ENCODE peak calls at places on chromosomes 16 and 17, in seven cellular contexts. G is epithelial cell of esophagus, N is left ventricle myocardium inferior, E is DND-41, F is neural progenitor cell, T is colonic mucosa, U is GM20000. B is an unnamed sample.

GRCh38 chr16:84829168-84829965 is 9.6 kb downstream of the CRISPLD2 start:
- DNase-seq in G (no peak), N (no peak), E (no peak), U (no peak), T (peak; percentile 46), F (peak; percentile 42), B (no peak)

GRCh38 chr17:51270675-51271074 is 10.3 kb downstream of the UTP18 start:
- DNase-seq in G (no peak), T (no peak), N (no peak), F (no peak), U (no peak), E (no peak), B (no peak)

GRCh38 chr17:27824176-27824575 is 23.8 kb upstream of the NOS2 start:
- DNase-seq in T (no peak), U (no peak), G (no peak), E (no peak), F (no peak), N (no peak), B (no peak)

GRCh38 chr17:38750312-38751121 is 2.0 kb upstream of the PSMB3 start:
- DNase-seq in N (no peak), F (peak; percentile 75), U (no peak), E (no peak), T (peak; percentile 63), G (peak; percentile 60), B (peak; percentile 34)

GRCh38 chr17:31750578-31750977 is 108.5 kb downstream of the COPRS start:
- DNase-seq in T (no peak), E (no peak), U (no peak), F (no peak), G (no peak), N (no peak), B (no peak)

GRCh38 chr17:41835214-41835799 is 725 bp downstream of the NT5C3B start:
- DNase-seq in F (peak; percentile 25), N (no peak), G (peak; percentile 5), T (no peak), U (peak; percentile 72), E (no peak), B (no peak)

GRCh38 chr17:33137411-33137810 is 145.8 kb downstream of the SPACA3 start:
- DNase-seq in E (no peak), N (no peak), G (no peak), T (no peak), U (no peak), F (no peak), B (no peak)

GRCh38 chr17:35167666-35168065 is 20.0 kb downstream of the UNC45B start:
- DNase-seq in F (no peak), E (no peak), G (peak; percentile 80), T (no peak), U (no peak), N (no peak), B (no peak)

GRCh38 chr16:12362482-12363458 is 386.2 kb downstream of the SNX29 start:
- DNase-seq in N (peak; percentile 48), E (no peak), F (no peak), T (peak; percentile 27), U (no peak), G (no peak), B (no peak)

GRCh38 chr17:71632328-71632727 is 488.5 kb upstream of the SOX9 start:
- DNase-seq in N (no peak), T (no peak), E (no peak), U (no peak), G (peak; percentile 48), F (no peak), B (no peak)

GRCh38 chr16:54160939-54161897 is 125.4 kb downstream of the IRX3 start:
- DNase-seq in G (no peak), F (no peak), U (no peak), E (peak; percentile 46), T (no peak), N (no peak), B (no peak)

GRCh38 chr16:29737713-29738112 is 8.1 kb downstream of the C16orf54 start:
- DNase-seq in E (no peak), N (no peak), G (no peak), T (peak; percentile 39), F (no peak), U (no peak), B (no peak)

GRCh38 chr16:88686439-88687253 is at the start of gene SNAI3:
- DNase-seq in U (peak; percentile 98), T (peak; percentile 95), F (peak; percentile 95), N (peak; percentile 85), E (peak; percentile 81), G (peak; percentile 85), B (peak; percentile 87)

GRCh38 chr16:67860589-67861398 is 12.1 kb upstream of the EDC4 start:
- DNase-seq in U (no peak), N (no peak), G (peak; percentile 86), E (no peak), T (no peak), F (no peak), B (no peak)

DNA sequence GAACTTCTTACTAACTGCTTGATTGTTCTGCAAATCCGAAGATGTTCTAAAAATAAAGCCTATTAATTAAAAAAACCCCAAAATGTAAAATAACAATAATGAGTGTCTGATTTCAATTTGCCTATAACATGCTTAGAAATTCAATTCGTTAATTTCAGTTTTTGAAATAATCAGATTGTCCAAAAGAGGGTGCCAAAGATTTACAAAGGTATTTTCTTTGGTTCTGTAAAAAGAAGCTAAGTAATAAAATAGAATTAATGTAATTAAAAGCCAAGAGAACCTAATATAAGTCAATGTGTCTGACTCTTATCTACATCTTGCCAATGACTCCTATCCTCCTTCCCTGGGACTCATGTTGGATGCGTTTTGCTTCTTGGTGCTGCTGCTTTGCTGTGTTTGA is 75.0 kb upstream of the CPHXL start:
- DNase-seq in U (no peak), G (peak; percentile 21), T (no peak), F (no peak), E (no peak), N (no peak), B (no peak)
- TF ChIP-seq CTCF in U (no peak), G (peak; percentile 18), T (no peak), F (peak; percentile 51), E (peak; percentile 13), N (no peak), B (no peak)

GRCh38 chr17:30238387-30239088 is 3.0 kb upstream of the SLC6A4 start:
- DNase-seq in N (no peak), E (no peak), T (no peak), U (no peak), F (peak; percentile 60), G (no peak), B (no peak)
- TF ChIP-seq CTCF in N (no peak), E (no peak), T (no peak), U (no peak), F (no peak), G (no peak), B (no peak)

GRCh38 chr16:87189426-87189825 is 127.8 kb downstream of the C16orf95 start:
- DNase-seq in E (no peak), T (no peak), F (no peak), G (no peak), N (no peak), U (no peak), B (no peak)

GRCh38 chr16:87186876-87187533 is 130.2 kb downstream of the C16orf95 start:
- DNase-seq in N (no peak), U (no peak), G (no peak), E (no peak), F (no peak), T (no peak), B (no peak)

GRCh38 chr16:87192418-87193073 is 124.6 kb downstream of the C16orf95 start:
- DNase-seq in E (no peak), F (no peak), G (no peak), U (no peak), T (no peak), N (no peak), B (no peak)

GRCh38 chr16:87188104-87188503 is 129.1 kb downstream of the C16orf95 start:
- DNase-seq in T (no peak), E (no peak), N (no peak), U (no peak), G (no peak), F (no peak), B (no peak)

GRCh38 chr16:87190288-87191240 is 126.6 kb downstream of the C16orf95 start:
- DNase-seq in F (no peak), E (no peak), N (no peak), T (no peak), G (no peak), U (no peak), B (no peak)
- TF ChIP-seq CTCF in F (peak; percentile 52), E (peak; percentile 37), N (no peak), T (no peak), G (peak; percentile 22), U (no peak), B (no peak)

GRCh38 chr16:3087243-3087791 is 11.8 kb downstream of the ZSCAN10 start:
- DNase-seq in U (peak; percentile 42), F (peak; percentile 57), T (no peak), N (peak; percentile 46), E (no peak), G (no peak), B (no peak)
- TF ChIP-seq CTCF in U (peak; percentile 43), F (peak; percentile 56), T (peak; percentile 19), N (no peak), E (peak; percentile 33), G (no peak), B (peak; percentile 19)

B was measured in activated CD8-positive, alpha-beta T cell treated with anti-CD3 and anti-CD28 coated beads for 36 hours.